ENCODE peak calls at places on chromosomes 5 and 9, in four cellular contexts. O, F, C and Z are unnamed samples. For H3K9me3, the result is how much of the 10 kb centered on the place peaks cover.

GRCh38 chr5:127761869-127762268 is 58.7 kb downstream of the CCDC192 start:
- DNase-seq in C (no peak), O (no peak), F (no peak), Z (no peak)

GRCh38 chr9:131837316-131837715 is 97.4 kb upstream of the RAPGEF1 start:
- DNase-seq in C (peak), F (no peak), O (peak), Z (peak)

GRCh38 chr9:134293576-134294227 is 32.6 kb upstream of the RXRA start:
- DNase-seq in F (no peak), C (no peak), O (peak), Z (peak)

GRCh38 chr5:54404568-54404967 is 50.9 kb upstream of the HSPB3 start:
- DNase-seq in F (no peak), O (no peak), C (no peak), Z (no peak)

GRCh38 chr5:17069995-17070405 is 133.9 kb upstream of the MYO10 start:
- DNase-seq in F (no peak), O (no peak), C (no peak), Z (no peak)

GRCh38 chr9:1759901-1760300 is 255.2 kb upstream of the SMARCA2 start:
- DNase-seq in O (no peak), F (no peak), C (no peak), Z (peak)

GRCh38 chr5:157160001-157160400 is 6.1 kb downstream of the GARIN3 start:
- DNase-seq in C (no peak), O (no peak), F (no peak), Z (no peak)

GRCh38 chr5:168365581-168366081 is 74.2 kb downstream of the WWC1 start:
- DNase-seq in F (no peak), C (no peak), O (peak), Z (no peak)

GRCh38 chr5:131258733-131259132 is 5.1 kb upstream of the CDC42SE2 start:
- DNase-seq in F (no peak), C (no peak), O (no peak), Z (no peak)

GRCh38 chr9:128733256-128733655 is 9.3 kb upstream of the ZDHHC12 start:
- DNase-seq in C (peak), F (no peak), O (peak), Z (peak)

GRCh38 chr5:418681-419121 is 24.3 kb upstream of the EXOC3 start:
- DNase-seq in F (no peak), O (no peak), C (peak), Z (peak)

GRCh38 chr5:135204151-135204600 is 170.1 kb upstream of the PITX1 start:
- DNase-seq in O (peak), C (no peak), F (no peak), Z (peak)

GRCh38 chr5:601771-602465 is 10.2 kb upstream of the CEP72 start:
- DNase-seq in O (no peak), C (peak), F (no peak), Z (no peak)

GRCh38 chr5:150085191-150085912 is 1.0 kb downstream of the CSF1R start:
- DNase-seq in C (no peak), F (no peak), O (no peak), Z (no peak)

GRCh38 chr5:169168288-169168687 is 132.7 kb downstream of the SLIT3 start:
- DNase-seq in C (no peak), O (no peak), F (no peak), Z (no peak)

GRCh38 chr5:67935908-67936573 is 279.5 kb upstream of the PIK3R1 start:
- DNase-seq in F (no peak), O (no peak), C (no peak), Z (no peak)

GRCh38 chr5:150106669-150107068 is 20.3 kb upstream of the CSF1R start:
- DNase-seq in C (no peak), O (no peak), F (no peak), Z (peak)

GRCh38 chr5:175878021-175878420 is 6.6 kb downstream of the CPLX2 start:
- DNase-seq in O (no peak), C (no peak), F (no peak), Z (no peak)

GRCh38 chr9:69425402-69425801 is 100.4 kb downstream of the ENTREP1 start:
- DNase-seq in O (no peak), C (no peak), F (no peak), Z (no peak)

GRCh38 chr9:34145165-34145564 is 18.7 kb upstream of the DCAF12 start:
- DNase-seq in F (no peak), O (peak), C (no peak), Z (peak)

GRCh38 chr5:168357881-168358280 is 66.4 kb downstream of the WWC1 start:
- DNase-seq in C (no peak), O (no peak), F (no peak), Z (no peak)

GRCh38 chr9:138103824-138104206 is 226.2 kb downstream of the CACNA1B start:
- DNase-seq in O (no peak), F (no peak), C (no peak), Z (no peak)

GRCh38 chr9:87381050-87381711 is 116.5 kb upstream of the DAPK1 start:
- DNase-seq in O (peak), C (no peak), F (no peak), Z (no peak)

GRCh38 chr9:81661339-81661738 is 28.0 kb downstream of the TLE1 start:
- DNase-seq in O (no peak), C (no peak), F (no peak), Z (no peak)

GRCh38 chr9:110049699-110050450 is 158.1 kb downstream of the C9orf152 start:
- DNase-seq in O (peak), F (no peak), C (peak), Z (peak)

GRCh38 chr9:96556701-96557461 is 62.8 kb downstream of the CDC14B start:
- DNase-seq in O (peak), F (no peak), C (no peak), Z (no peak)

GRCh38 chr5:169731221-169731620 is 94.1 kb downstream of the DOCK2 start:
- DNase-seq in C (no peak), F (no peak), O (no peak), Z (no peak)

GRCh38 chr5:180636403-180637075 is 12.9 kb downstream of the FLT4 start:
- DNase-seq in O (peak), F (no peak), C (no peak), Z (peak)

GRCh38 chr9:136717399-136717798 is 5.0 kb downstream of the DIPK1B start:
- DNase-seq in C (no peak), O (no peak), F (no peak), Z (peak)
- H3K9me3 ChIP-seq in C (under half), O (under half), F (under half), Z (under half)

GRCh38 chr5:137491121-137491520 is 8.0 kb downstream of the SPOCK1 start:
- DNase-seq in C (no peak), F (no peak), O (peak), Z (no peak)

GRCh38 chr5:137486707-137487106 is 12.4 kb downstream of the SPOCK1 start:
- DNase-seq in O (peak), F (no peak), C (no peak), Z (peak)

GRCh38 chr5:137488974-137489373 is 10.2 kb downstream of the SPOCK1 start:
- DNase-seq in C (no peak), F (no peak), O (no peak), Z (no peak)

GRCh38 chr5:137488516-137488915 is 10.6 kb downstream of the SPOCK1 start:
- DNase-seq in O (no peak), F (no peak), C (no peak), Z (no peak)

GRCh38 chr5:137487600-137487999 is 11.5 kb downstream of the SPOCK1 start:
- DNase-seq in F (no peak), O (peak), C (no peak), Z (peak)
- H3K9me3 ChIP-seq in F (under half), O (under half), C (under half), Z (under half)

DNA sequence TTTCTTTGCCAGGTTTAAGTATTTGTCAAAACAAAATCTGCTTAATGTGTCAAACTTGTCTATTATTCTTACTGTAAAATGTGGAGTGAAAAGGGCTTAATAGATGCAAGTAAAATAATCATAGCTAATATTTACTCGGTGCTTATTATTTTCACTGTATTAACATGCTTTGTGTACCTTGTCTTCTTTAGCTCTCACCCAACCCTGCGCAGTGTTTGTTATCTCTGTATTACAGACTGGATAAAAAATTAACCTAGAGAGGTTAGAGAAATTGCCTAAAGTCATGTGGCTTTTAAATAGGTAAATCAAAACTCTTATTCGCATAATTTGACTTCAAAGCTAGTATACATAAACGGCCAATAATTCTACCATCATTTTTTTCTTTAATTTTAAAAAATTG is 1864.8 kb downstream of the MAT2B start:
- DNase-seq in F (no peak), C (no peak), O (no peak), Z (no peak)
- H3K9me3 ChIP-seq in F (under half), C (under half), O (under half), Z (under half)

GRCh38 chr5:153937661-153938060 is 101.0 kb downstream of the FAM114A2 start:
- DNase-seq in F (no peak), C (no peak), O (no peak), Z (no peak)

GRCh38 chr5:153939101-153939500 is 99.6 kb downstream of the FAM114A2 start:
- DNase-seq in O (no peak), F (no peak), C (no peak), Z (no peak)

GRCh38 chr5:153941265-153941664 is 97.4 kb downstream of the FAM114A2 start:
- DNase-seq in O (no peak), F (no peak), C (no peak), Z (no peak)

DNA sequence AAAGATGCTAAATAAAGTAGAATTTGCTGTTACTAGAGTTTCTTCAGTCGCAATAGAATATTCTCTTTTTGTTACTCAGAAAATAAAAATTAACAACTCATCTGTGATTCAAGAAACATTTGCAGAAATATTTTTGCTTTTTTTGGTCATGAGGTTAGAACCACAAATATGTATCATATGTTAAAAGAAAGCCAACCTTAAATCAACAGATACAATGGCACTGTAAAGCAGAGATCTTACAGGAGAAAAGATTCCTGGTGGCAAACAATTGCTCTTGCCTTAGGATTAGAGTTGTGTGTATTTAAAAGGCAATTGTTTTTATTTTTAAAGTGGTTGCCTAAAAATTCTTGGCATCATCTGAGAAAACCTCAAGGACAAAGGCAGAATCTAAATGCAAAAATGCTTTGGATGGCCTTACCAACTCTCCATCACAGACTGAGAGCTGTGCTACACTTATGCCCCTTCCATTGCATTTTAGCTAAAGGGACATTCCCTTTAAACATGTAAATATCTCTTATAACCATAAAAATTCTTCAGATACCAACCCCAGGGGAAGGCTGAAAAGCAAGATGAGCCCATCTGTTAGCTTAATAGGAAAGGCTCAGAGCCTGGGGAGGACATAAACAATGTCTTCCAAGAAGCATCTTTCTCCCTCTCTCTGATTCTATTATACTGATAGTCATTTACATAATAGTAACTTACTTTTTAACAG is 100.4 kb downstream of the FAM114A2 start:
- DNase-seq in C (no peak), F (no peak), O (peak), Z (no peak)
- H3K9me3 ChIP-seq in C (under half), F (under half), O (under half), Z (under half)

GRCh38 chr9:10674586-10674985 is 61.8 kb upstream of the PTPRD start:
- DNase-seq in O (no peak), C (no peak), F (no peak), Z (no peak)
- H3K9me3 ChIP-seq in O (under half), C (under half), F (under half), Z (under half)

GRCh38 chr5:179079165-179079987 is 19.2 kb downstream of the ZNF354C start:
- DNase-seq in O (peak), C (no peak), F (no peak), Z (no peak)

DNA sequence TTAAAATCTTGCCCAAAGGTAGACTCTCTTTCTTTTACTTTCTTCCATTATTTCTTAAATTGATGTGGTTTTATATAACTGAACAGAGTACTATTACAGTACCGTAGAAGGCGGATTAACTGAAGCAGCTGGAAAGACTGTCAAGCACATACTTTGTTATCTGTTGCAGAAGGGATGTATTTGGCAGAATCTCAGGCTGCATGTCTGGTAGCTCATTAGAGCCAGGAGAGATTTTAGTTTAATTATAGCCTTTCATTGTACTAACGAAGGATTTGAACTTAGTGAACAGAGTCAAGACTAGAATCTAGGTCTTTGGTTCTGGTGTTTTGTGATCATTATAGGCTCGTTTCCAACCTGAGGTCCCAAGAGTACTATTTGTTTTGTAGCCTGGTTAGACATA is 20.6 kb downstream of the ZNF354C start:
- DNase-seq in O (no peak), C (no peak), F (no peak), Z (no peak)
- H3K9me3 ChIP-seq in O (under half), C (under half), F (half or more), Z (half or more)

DNA sequence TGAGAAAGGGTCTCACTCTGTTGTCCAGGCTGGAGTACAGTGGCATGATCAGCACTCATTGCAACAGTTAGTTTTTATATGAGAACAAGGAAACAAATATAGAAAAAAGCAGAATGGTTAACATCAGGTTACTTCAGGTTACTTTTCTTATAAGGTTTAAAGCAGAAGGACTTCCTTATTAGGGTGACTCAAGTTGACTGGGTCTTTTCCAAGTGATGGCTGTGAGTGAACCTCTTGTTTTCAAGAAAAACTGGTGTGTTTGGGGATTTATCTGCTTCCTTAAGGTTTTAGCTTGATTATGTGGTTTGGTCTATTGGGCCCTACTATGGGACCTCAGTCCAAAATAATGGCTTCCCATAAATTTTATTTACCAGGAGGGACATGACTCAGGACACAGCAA is 99.2 kb downstream of the ARRDC3 start:
- DNase-seq in O (peak), C (no peak), F (no peak), Z (peak)
- H3K9me3 ChIP-seq in O (under half), C (under half), F (under half), Z (under half)

DNA sequence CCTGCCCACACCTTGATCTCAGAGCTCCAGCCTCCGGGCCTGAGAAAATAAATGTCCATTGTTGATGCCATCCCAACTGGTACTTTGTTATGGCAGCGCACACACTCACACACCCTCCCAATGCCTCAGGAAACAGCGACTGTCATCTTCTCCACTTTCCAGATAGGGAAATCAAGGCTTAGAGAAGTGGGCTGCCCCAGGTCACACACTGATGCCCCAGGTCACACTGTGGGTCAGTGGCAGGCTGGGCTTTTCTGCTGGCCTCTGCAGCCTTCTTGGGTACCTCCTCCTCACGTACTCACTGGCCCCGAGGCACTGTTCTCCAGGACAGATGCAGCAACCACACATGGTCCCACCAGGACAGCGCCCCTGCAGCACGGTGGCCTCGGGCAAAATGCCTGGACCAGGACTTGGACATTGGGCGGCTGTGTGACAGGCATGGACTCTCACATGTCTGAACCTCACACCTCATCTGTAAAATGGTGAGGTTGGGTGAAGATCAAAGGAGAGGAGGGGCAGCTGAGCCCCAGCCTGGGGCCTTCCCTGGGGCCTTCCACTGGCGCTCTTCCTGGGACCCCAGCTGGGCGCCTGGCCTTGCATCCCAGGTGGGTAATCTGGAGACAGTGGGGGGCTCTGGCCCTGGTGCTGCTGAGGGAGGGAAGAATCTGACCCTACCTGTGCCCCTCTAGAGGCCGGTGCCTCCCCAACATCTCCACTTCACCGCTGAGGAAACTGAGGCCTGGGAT is 156.0 kb downstream of the COL23A1 start:
- DNase-seq in F (no peak), O (no peak), C (no peak), Z (peak)
- H3K9me3 ChIP-seq in F (under half), O (under half), C (under half), Z (under half)

GRCh38 chr5:141363952-141364660 is at the start of gene PCDHGA5:
- DNase-seq in O (no peak), F (no peak), C (no peak), Z (no peak)

GRCh38 chr5:141359790-141360426 is at the start of gene PCDHGB2:
- DNase-seq in F (no peak), O (peak), C (no peak), Z (peak)

GRCh38 chr5:141362719-141363118 is 1.2 kb upstream of the PCDHGA5 start:
- DNase-seq in O (no peak), C (no peak), F (no peak), Z (no peak)

GRCh38 chr5:141356950-141357349 is 2.1 kb downstream of the PCDHGA4 start:
- DNase-seq in C (no peak), O (no peak), F (no peak), Z (peak)

GRCh38 chr5:141360685-141361084 is 891 bp downstream of the PCDHGB2 start:
- DNase-seq in F (no peak), C (no peak), O (no peak), Z (peak)
- H3K9me3 ChIP-seq in F (under half), C (under half), O (under half), Z (under half)